ENCODE peak calls at places on chromosome 10, in five cellular contexts. N is breast epithelium, D is spleen, U is RWPE2, V is heart right ventricle. Z is an unnamed sample. For H3K9me3, the result is how much of the 10 kb centered on the place peaks cover.

GRCh38 chr10:122854648-122855047 is 9.0 kb upstream of the CUZD1 start:
- DNase-seq in D (no peak), U (no peak), V (no peak), N (no peak), Z (no peak)

GRCh38 chr10:86102446-86102845 is 264.1 kb downstream of the GRID1 start:
- DNase-seq in V (no peak), N (no peak), D (peak), U (no peak), Z (no peak)

GRCh38 chr10:48459270-48460147 is 145.4 kb downstream of the ARHGAP22 start:
- DNase-seq in V (no peak), U (peak), D (peak), N (peak), Z (no peak)

GRCh38 chr10:69498711-69499471 is 47.6 kb downstream of the TSPAN15 start:
- DNase-seq in V (no peak), N (peak), D (peak), U (no peak), Z (peak)

GRCh38 chr10:127293640-127294039 is 97.2 kb upstream of the INSYN2A start:
- DNase-seq in U (no peak), D (no peak), N (no peak), V (no peak), Z (no peak)

GRCh38 chr10:24255115-24255895 is 46.4 kb downstream of the KIAA1217 start:
- DNase-seq in V (no peak), D (no peak), N (no peak), U (peak), Z (no peak)

GRCh38 chr10:33913194-33913593 is 578.7 kb upstream of the NRP1 start:
- DNase-seq in V (no peak), D (no peak), U (no peak), N (no peak), Z (no peak)

GRCh38 chr10:70761031-70761601 is 24.1 kb downstream of the TBATA start:
- DNase-seq in D (peak), N (no peak), U (no peak), V (no peak), Z (no peak)

GRCh38 chr10:32189400-32190084 is 133.3 kb upstream of the KIF5B start:
- DNase-seq in V (no peak), D (no peak), U (no peak), N (no peak), Z (no peak)

GRCh38 chr10:78576276-78576675 is 492.5 kb upstream of the ZMIZ1 start:
- DNase-seq in V (peak), N (no peak), D (no peak), U (no peak), Z (no peak)

GRCh38 chr10:111199587-111199986 is 122.8 kb downstream of the ADRA2A start:
- DNase-seq in D (no peak), U (no peak), V (no peak), N (no peak), Z (no peak)

GRCh38 chr10:102121739-102122372 is 1.7 kb upstream of the LDB1 start:
- DNase-seq in N (no peak), D (no peak), U (no peak), V (no peak), Z (no peak)

GRCh38 chr10:24350111-24350921 is 141.4 kb downstream of the KIAA1217 start:
- DNase-seq in N (no peak), V (no peak), D (no peak), U (no peak), Z (no peak)

GRCh38 chr10:127195571-127196226 is 692 bp downstream of the INSYN2A start:
- DNase-seq in N (no peak), D (no peak), U (no peak), V (peak), Z (no peak)

GRCh38 chr10:124625831-124626238 is 118.3 kb downstream of the FAM53B start:
- DNase-seq in N (no peak), V (peak), D (no peak), U (no peak), Z (peak)

GRCh38 chr10:17348111-17349008 is 106.0 kb downstream of the ST8SIA6 start:
- DNase-seq in D (no peak), U (peak), N (peak), V (peak), Z (no peak)

GRCh38 chr10:32953277-32953927 is 4.6 kb downstream of the ITGB1 start:
- DNase-seq in U (no peak), N (no peak), V (no peak), D (no peak), Z (no peak)

GRCh38 chr10:100201549-100201948 is 15.7 kb upstream of the ERLIN1 start:
- DNase-seq in V (no peak), D (no peak), U (no peak), N (no peak), Z (no peak)

DNA sequence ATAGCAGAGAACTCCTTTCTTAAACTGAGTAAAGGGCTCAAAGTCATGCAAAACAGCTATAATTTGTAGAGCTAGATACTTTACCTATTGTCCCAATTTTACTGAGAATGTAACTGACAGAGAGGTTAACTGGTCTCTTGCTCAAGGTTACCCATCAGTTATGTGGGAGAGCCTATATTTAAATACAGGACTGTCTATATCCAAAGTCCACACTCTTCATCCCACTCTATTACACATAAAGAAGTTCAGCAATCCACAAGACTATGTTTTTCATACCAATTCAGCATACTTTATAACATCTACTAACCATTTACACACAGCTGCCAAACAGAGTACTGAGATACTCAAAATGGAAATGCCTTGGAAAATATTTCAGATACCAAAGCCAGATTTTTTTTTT is 100.2 kb downstream of the MICU1 start:
- DNase-seq in N (no peak), V (no peak), U (no peak), D (no peak), Z (no peak)
- TF ChIP-seq CTCF in N (no peak), V (no peak), U (no peak), D (no peak), Z (no peak)

DNA sequence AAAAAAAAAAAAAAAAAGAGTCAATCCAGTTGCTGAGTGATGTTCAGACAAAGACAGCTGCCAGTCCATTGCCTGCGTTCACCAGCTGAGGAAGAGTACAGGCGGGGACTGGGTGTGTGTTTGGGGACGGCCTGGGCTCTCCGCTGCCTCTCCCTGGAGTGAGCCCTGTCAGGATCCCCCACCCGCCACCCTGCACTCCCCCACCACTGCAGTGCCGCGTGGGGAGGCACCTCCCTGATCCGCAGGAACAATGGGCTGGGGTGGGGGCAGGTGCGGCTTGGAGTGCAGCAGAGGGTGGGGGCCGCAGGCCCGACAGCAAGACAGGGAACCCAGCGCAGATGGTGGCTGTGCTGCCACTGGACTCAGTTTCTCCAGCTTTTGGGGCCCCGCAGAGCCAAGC is 1.4 kb downstream of the HSPA12A start:
- DNase-seq in V (no peak), N (no peak), D (no peak), U (no peak), Z (no peak)
- H3K27ac ChIP-seq in V (peak), N (no peak), D (no peak), U (no peak), Z (peak)

GRCh38 chr10:49817845-49818244 is 55.7 kb upstream of the OGDHL start:
- DNase-seq in U (no peak), N (no peak), V (no peak), D (no peak), Z (no peak)
- H3K9me3 ChIP-seq in U (under half), N (under half), V (under half), D (under half), Z (under half)

DNA sequence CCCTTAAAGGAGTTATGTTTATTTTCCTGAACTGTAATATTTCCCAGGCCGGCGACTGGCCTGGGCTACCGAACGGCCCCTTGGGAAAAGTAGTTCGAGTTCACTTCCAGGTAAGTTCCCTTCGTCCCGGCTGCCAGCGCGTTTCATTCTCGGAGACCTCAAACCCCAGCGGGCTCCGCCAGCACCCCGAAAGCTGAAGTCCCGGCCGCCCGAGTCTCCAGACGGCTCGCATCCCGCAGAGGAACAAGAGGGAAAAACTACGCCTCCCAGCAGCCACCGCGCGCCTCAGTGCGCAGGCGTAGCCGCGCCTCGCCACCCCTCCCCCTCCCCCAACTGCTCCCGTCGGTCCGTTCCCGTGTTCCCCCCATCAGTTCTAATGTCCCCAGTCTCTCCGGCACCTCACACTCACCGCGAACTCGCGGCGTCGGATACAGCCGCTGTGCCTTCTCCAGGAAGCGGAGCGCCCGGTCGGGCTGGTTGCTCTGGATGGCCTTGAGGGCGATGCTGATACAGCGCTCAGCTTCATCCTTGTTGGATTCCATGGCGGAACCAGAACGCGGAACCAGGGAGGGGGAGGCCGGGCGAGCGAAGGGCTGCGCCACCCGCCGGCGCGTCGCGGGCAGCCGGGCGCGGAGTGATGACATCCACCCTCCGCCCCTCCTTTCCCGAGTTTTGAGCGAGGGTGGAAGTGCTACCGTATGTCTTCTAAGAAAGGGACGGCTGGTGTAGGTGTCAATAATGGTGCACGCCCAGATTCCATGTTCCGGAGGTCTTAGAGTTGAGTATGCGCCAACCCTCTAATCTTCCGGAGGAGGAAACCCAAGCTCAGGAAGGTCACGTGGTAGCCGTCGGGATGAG is at the start of gene DNAJB12:
- DNase-seq in U (peak), N (peak), D (peak), V (peak), Z (peak)
- TF ChIP-seq CTCF in U (no peak), N (peak), D (peak), V (no peak), Z (no peak)

GRCh38 chr10:95360122-95360715 is 69.4 kb upstream of the PDLIM1 start:
- DNase-seq in V (no peak), U (no peak), N (no peak), D (no peak), Z (no peak)
- H3K27ac ChIP-seq in V (peak), U (peak), N (no peak), D (no peak), Z (peak)

GRCh38 chr10:121062040-121062574 is 210.9 kb downstream of the WDR11 start:
- DNase-seq in U (no peak), V (no peak), D (no peak), N (no peak), Z (no peak)
- H3K9me3 ChIP-seq in U (under half), V (under half), D (under half), N (under half), Z (under half)

DNA sequence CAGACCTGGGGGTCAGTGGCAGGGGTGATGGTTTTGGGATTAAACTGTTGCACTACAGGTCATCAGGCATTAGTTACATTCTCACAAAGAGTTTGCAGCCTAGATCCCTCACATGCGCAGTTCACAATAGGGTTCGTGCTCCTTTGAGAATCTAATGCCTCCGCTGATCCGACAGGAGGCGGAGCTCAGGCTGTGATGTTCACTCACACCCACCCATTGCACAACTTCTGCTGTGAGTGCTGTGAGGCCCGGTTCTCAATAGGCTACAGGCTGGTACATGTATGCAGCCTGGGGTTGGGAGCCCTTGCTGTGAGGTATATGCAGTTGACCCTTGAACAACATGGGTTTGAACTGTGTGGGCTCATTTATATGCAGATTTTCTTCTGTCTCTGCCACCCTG is 416.4 kb downstream of the GFRA1 start:
- DNase-seq in V (no peak), U (peak), N (no peak), D (no peak), Z (no peak)
- TF ChIP-seq CTCF in V (no peak), U (no peak), N (no peak), D (no peak), Z (no peak)

GRCh38 chr10:80429521-80429966 is 21.2 kb downstream of the PRXL2A start:
- DNase-seq in D (no peak), V (no peak), N (no peak), U (peak), Z (no peak)
- H3K27ac ChIP-seq in D (no peak), V (no peak), N (no peak), U (peak), Z (no peak)

Z was measured in gastrocnemius medialis.